ENCODE peak calls at places on chromosomes 13 and 19, in ten cellular contexts. N is A549, P is suprapubic skin, X is ovary, A is breast epithelium, J is Peyer's patch, H is transverse colon, U is body of pancreas, O is stomach, L is uterus. S is an unnamed sample. For H3K4me1, the result is how much of the 10 kb centered on the place peaks cover.

GRCh38 chr19:18604820-18605159 is 1.8 kb downstream of the CRLF1 start:
- DNase-seq in L (no peak), H (no peak), U (no peak), N (no peak), X (no peak), A (no peak), J (no peak), O (no peak), P (no peak), S (no peak)

GRCh38 chr13:111938743-111939142 is 128.2 kb upstream of the SOX1 start:
- DNase-seq in L (no peak), H (no peak), N (no peak), O (no peak), A (no peak), U (no peak), P (no peak), X (no peak), J (no peak), S (no peak)

GRCh38 chr19:12907166-12907565 is 11.9 kb downstream of the SYCE2 start:
- DNase-seq in X (no peak), N (no peak), A (no peak), J (no peak), H (no peak), L (no peak), O (peak), P (no peak), U (no peak), S (no peak)

GRCh38 chr13:112657850-112658445 is 31.9 kb upstream of the ATP11A start:
- DNase-seq in A (peak), N (no peak), L (peak), J (no peak), H (no peak), P (no peak), O (no peak), X (no peak), U (peak), S (no peak)

GRCh38 chr13:40402931-40403412 is 263.5 kb downstream of the FOXO1 start:
- DNase-seq in N (peak), H (no peak), A (no peak), X (peak), U (no peak), J (no peak), P (no peak), L (peak), O (no peak), S (peak)

GRCh38 chr13:109402976-109403375 is 383.4 kb downstream of the IRS2 start:
- DNase-seq in J (no peak), O (no peak), H (no peak), N (no peak), X (no peak), L (no peak), U (no peak), P (no peak), A (no peak), S (no peak)

GRCh38 chr13:23903906-23904280 is 6.6 kb upstream of the C1QTNF9B start:
- DNase-seq in J (no peak), X (no peak), H (no peak), P (no peak), L (no peak), U (no peak), N (no peak), A (no peak), O (no peak), S (no peak)

GRCh38 chr13:26914624-26915023 is 154.0 kb upstream of the GPR12 start:
- DNase-seq in U (no peak), O (no peak), A (no peak), H (no peak), N (no peak), L (no peak), X (no peak), J (no peak), P (no peak), S (no peak)

GRCh38 chr13:93244918-93245280 is 18.3 kb downstream of the GPC6 start:
- DNase-seq in L (no peak), O (no peak), X (no peak), H (no peak), U (no peak), J (no peak), N (no peak), P (no peak), A (no peak), S (no peak)

GRCh38 chr19:1037553-1038115 is 2.3 kb upstream of the ABCA7 start:
- DNase-seq in L (no peak), X (no peak), O (no peak), U (no peak), P (no peak), J (no peak), N (no peak), H (peak), A (no peak), S (no peak)

GRCh38 chr13:106373304-106373988 is 162.0 kb downstream of the EFNB2 start:
- DNase-seq in H (no peak), L (no peak), N (no peak), O (no peak), X (no peak), P (no peak), J (no peak), A (no peak), U (no peak), S (no peak)

GRCh38 chr13:67829641-67830040 is 599.5 kb upstream of the PCDH9 start:
- DNase-seq in H (no peak), L (no peak), J (no peak), A (no peak), O (no peak), N (no peak), X (no peak), U (no peak), P (no peak), S (no peak)

GRCh38 chr13:21997726-21998125 is 326.9 kb downstream of the FGF9 start:
- DNase-seq in H (no peak), A (no peak), L (no peak), P (no peak), O (no peak), J (no peak), X (no peak), N (no peak), U (no peak), S (no peak)

GRCh38 chr19:10766681-10767201 is 48.9 kb downstream of the DNM2 start:
- DNase-seq in X (peak), H (no peak), N (no peak), L (no peak), A (no peak), O (peak), U (peak), J (no peak), P (no peak), S (peak)

GRCh38 chr13:33676700-33677048 is 141.3 kb upstream of the RFC3 start:
- DNase-seq in X (peak), N (peak), P (no peak), L (peak), U (peak), O (peak), J (no peak), H (peak), A (peak), S (peak)

GRCh38 chr19:4684312-4685095 is 14.4 kb upstream of the MYDGF start:
- DNase-seq in O (no peak), L (no peak), P (no peak), U (no peak), A (no peak), N (no peak), X (no peak), H (no peak), J (no peak), S (no peak)

GRCh38 chr13:73677041-73677589 is 457.1 kb downstream of the KLF12 start:
- DNase-seq in L (no peak), J (no peak), X (no peak), N (peak), H (no peak), A (no peak), O (no peak), P (no peak), U (no peak), S (peak)

GRCh38 chr13:93450226-93450625 is 223.6 kb downstream of the GPC6 start:
- DNase-seq in A (no peak), J (no peak), H (no peak), X (no peak), N (no peak), O (no peak), U (no peak), L (no peak), P (no peak), S (no peak)

GRCh38 chr13:113584205-113584869 is at the start of gene TFDP1:
- DNase-seq in H (peak), J (peak), P (peak), A (no peak), U (peak), N (peak), O (peak), L (no peak), X (peak), S (peak)

GRCh38 chr13:75357576-75358295 is 124.2 kb downstream of the TBC1D4 start:
- DNase-seq in A (no peak), X (peak), N (peak), L (no peak), J (no peak), O (no peak), H (no peak), U (peak), P (no peak), S (peak)

GRCh38 chr19:10748924-10749434 is 31.1 kb downstream of the DNM2 start:
- DNase-seq in J (no peak), U (peak), O (peak), L (no peak), P (no peak), X (no peak), N (peak), A (no peak), H (peak), S (peak)

GRCh38 chr19:18021121-18021755 is 13.3 kb downstream of the ARRDC2 start:
- DNase-seq in X (peak), P (peak), H (peak), A (peak), L (peak), N (peak), J (peak), U (peak), O (peak), S (peak)

GRCh38 chr13:107906131-107906530 is 309.2 kb downstream of the LIG4 start:
- DNase-seq in J (no peak), X (no peak), O (no peak), P (no peak), A (no peak), N (peak), H (no peak), U (no peak), L (no peak), S (no peak)

GRCh38 chr19:4068058-4068966 is 1.6 kb upstream of the ZBTB7A start:
- DNase-seq in H (peak), P (no peak), N (no peak), L (no peak), X (no peak), J (no peak), A (no peak), U (no peak), O (no peak), S (no peak)

GRCh38 chr13:110542311-110542796 is 19.2 kb downstream of the RAB20 start:
- DNase-seq in U (no peak), L (no peak), P (no peak), H (no peak), J (no peak), A (no peak), X (no peak), N (no peak), O (no peak), S (no peak)

GRCh38 chr19:35451278-35452096 is 3.4 kb downstream of the FFAR2 start:
- DNase-seq in J (no peak), U (no peak), O (no peak), P (no peak), X (no peak), H (no peak), L (no peak), N (no peak), A (no peak), S (no peak)

GRCh38 chr13:27450921-27451461 is 627 bp upstream of the MTIF3 start:
- DNase-seq in P (peak), L (peak), A (peak), N (peak), U (peak), X (peak), O (peak), J (peak), H (peak), S (peak)

GRCh38 chr19:46271488-46272197 is 25.2 kb upstream of the HIF3A start:
- DNase-seq in P (no peak), O (no peak), A (no peak), H (no peak), L (peak), J (no peak), U (no peak), N (peak), X (no peak), S (peak)

GRCh38 chr19:2952953-2953481 is 8.2 kb upstream of the ZNF77 start:
- DNase-seq in L (no peak), P (no peak), J (no peak), X (no peak), A (peak), O (peak), U (peak), N (no peak), H (peak), S (no peak)

GRCh38 chr19:17794731-17795494 is at the start of gene B3GNT3:
- DNase-seq in L (no peak), H (peak), O (peak), P (no peak), J (no peak), X (no peak), A (peak), U (peak), N (peak), S (no peak)

GRCh38 chr19:14112051-14112808 is 5.3 kb downstream of the PRKACA start:
- DNase-seq in A (no peak), X (peak), J (no peak), H (no peak), L (no peak), N (no peak), U (no peak), P (peak), O (no peak), S (no peak)
- H3K4me1 ChIP-seq in A (under half), X (under half), J (under half), H (under half), L (under half), N (under half), U (under half), P (half or more), O (half or more), S (under half)

DNA sequence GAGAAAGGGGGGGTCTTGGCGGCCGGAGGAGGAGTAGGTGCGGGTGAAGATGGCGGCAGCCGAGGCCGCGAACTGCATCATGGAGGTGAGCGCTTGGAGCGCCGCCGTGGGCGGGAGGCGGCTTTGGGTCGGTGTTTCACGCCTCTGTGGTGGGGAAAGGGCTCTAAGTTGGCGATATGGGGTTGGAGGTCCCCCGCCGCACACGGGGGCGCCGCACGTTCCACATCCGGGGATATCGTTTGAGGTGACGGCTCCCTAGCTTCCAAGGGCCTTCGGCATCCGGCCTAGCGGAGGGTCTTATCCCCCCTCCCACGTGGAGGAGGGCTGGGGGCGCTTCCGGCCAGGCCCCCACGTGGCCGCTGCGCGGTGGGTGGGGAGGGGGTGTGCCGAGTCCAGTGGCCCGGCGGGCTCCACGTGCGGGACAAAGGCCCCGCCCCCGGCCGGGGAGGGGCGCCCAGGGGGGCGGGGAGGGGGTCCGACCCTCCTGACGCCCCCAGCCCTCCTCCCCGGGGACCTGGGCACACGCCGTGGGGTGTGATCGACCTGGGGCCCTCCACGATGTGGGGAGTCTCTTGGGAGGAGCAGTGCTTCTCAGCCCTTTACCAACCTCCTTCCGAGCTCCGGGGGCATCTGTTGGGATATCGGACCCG is at the start of gene PRMT1:
- DNase-seq in N (peak), X (peak), J (peak), U (peak), H (peak), L (no peak), A (no peak), P (no peak), O (no peak), S (no peak)
- TF ChIP-seq POLR2A in N (peak), X (peak), J (peak), U (peak), H (peak), L (peak), A (peak), P (no peak), O (no peak), S (peak)

GRCh38 chr13:30898721-30899188 is 7.3 kb upstream of the MEDAG start:
- DNase-seq in N (peak), P (peak), A (no peak), L (peak), J (no peak), X (no peak), O (no peak), H (no peak), U (no peak), S (peak)

GRCh38 chr13:30895773-30896172 is 10.3 kb upstream of the MEDAG start:
- DNase-seq in N (no peak), J (no peak), L (peak), U (peak), A (peak), X (peak), H (no peak), O (no peak), P (peak), S (peak)

GRCh38 chr13:30889196-30889690 is 16.8 kb upstream of the MEDAG start:
- DNase-seq in L (no peak), X (no peak), A (no peak), O (no peak), H (no peak), P (no peak), U (no peak), N (no peak), J (no peak), S (no peak)

GRCh38 chr13:30898070-30898469 is 8.0 kb upstream of the MEDAG start:
- DNase-seq in O (no peak), N (no peak), J (no peak), H (no peak), A (no peak), U (no peak), X (no peak), L (no peak), P (no peak), S (no peak)

GRCh38 chr13:30892966-30893365 is 13.1 kb upstream of the MEDAG start:
- DNase-seq in J (no peak), X (no peak), U (peak), L (peak), O (no peak), A (no peak), H (no peak), P (peak), N (peak), S (no peak)
- TF ChIP-seq CTCF in J (no peak), X (no peak), U (no peak), L (peak), O (no peak), A (no peak), H (peak), P (peak), N (peak), S (peak)

GRCh38 chr19:40420766-40421467 is 4.9 kb downstream of the SERTAD1 start:
- DNase-seq in X (peak), J (peak), A (peak), U (peak), N (peak), O (peak), P (peak), H (peak), L (peak), S (peak)
- H3K4me1 ChIP-seq in X (under half), J (under half), A (under half), U (under half), N (under half), O (under half), P (under half), H (under half), L (under half), S (under half)

DNA sequence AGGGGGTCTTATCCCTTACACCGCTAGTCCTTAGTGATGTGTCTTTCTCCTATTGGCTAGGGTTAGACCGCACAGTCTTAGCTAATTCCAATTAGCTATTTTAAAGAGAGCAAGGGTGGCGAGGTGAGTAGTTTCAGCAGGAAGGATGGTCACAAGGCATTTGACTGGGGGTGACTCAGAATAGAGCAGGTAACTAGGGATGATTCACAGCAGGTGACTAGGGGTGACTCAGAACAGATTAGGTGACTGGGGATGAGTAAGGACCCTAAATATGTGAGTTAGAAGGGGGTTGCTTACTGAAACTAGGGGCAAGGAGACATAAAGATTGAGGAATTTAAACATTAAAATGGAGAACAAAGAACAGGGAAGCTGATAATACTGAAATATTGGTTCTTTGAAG is 64.3 kb downstream of the ZNF66 start:
- DNase-seq in X (no peak), L (no peak), H (no peak), U (no peak), A (no peak), P (no peak), O (no peak), J (no peak), N (no peak), S (no peak)
- TF ChIP-seq POLR2A in X (no peak), L (no peak), H (no peak), U (no peak), A (no peak), P (no peak), O (no peak), J (no peak), N (no peak), S (no peak)